ENCODE peak calls at places on chromosomes 3 and 15, in eight cellular contexts. One of them, this sample, is unnamed.

GRCh38 chr3:133944641-133945441 is 49.2 kb upstream of the RAB6B start:
- DNase-seq in HT1080: peak
- DNase-seq in NCI-H1092: peak
- DNase-seq in left kidney: no peak
- DNase-seq in left ventricle myocardium inferior: peak
- DNase-seq in LoVo: peak
- DNase-seq in HT-29: peak
- DNase-seq in B cell: no peak
- DNase-seq in this sample: peak

GRCh38 chr3:149273096-149273751 is 51.6 kb upstream of the CP start:
- DNase-seq in HT1080: peak
- DNase-seq in NCI-H1092: peak
- DNase-seq in left kidney: peak
- DNase-seq in left ventricle myocardium inferior: no peak
- DNase-seq in LoVo: peak
- DNase-seq in HT-29: peak
- DNase-seq in B cell: peak
- DNase-seq in this sample: peak

GRCh38 chr3:138879541-138880380 is 45.0 kb upstream of the PIK3CB start:
- DNase-seq in HT1080: no peak
- DNase-seq in NCI-H1092: no peak
- DNase-seq in left kidney: no peak
- DNase-seq in left ventricle myocardium inferior: no peak
- DNase-seq in LoVo: no peak
- DNase-seq in HT-29: no peak
- DNase-seq in B cell: no peak
- DNase-seq in this sample: no peak

GRCh38 chr3:189927975-189928895 is 192.5 kb downstream of the P3H2 start:
- DNase-seq in HT1080: peak
- DNase-seq in NCI-H1092: no peak
- DNase-seq in left kidney: no peak
- DNase-seq in left ventricle myocardium inferior: no peak
- DNase-seq in LoVo: no peak
- DNase-seq in HT-29: no peak
- DNase-seq in B cell: no peak
- DNase-seq in this sample: no peak

GRCh38 chr3:100737334-100737733 is 28.0 kb downstream of the TFG start:
- DNase-seq in HT1080: peak
- DNase-seq in NCI-H1092: no peak
- DNase-seq in left kidney: peak
- DNase-seq in left ventricle myocardium inferior: no peak
- DNase-seq in LoVo: no peak
- DNase-seq in HT-29: peak
- DNase-seq in B cell: peak
- DNase-seq in this sample: no peak

GRCh38 chr15:77075528-77075927 is 4.6 kb upstream of the TSPAN3 start:
- DNase-seq in HT1080: peak
- DNase-seq in NCI-H1092: no peak
- DNase-seq in left kidney: no peak
- DNase-seq in left ventricle myocardium inferior: no peak
- DNase-seq in LoVo: peak
- DNase-seq in HT-29: peak
- DNase-seq in B cell: no peak
- DNase-seq in this sample: no peak

GRCh38 chr15:68380456-68380855 is 51.5 kb downstream of the ITGA11 start:
- DNase-seq in HT1080: no peak
- DNase-seq in NCI-H1092: no peak
- DNase-seq in left kidney: no peak
- DNase-seq in left ventricle myocardium inferior: no peak
- DNase-seq in LoVo: no peak
- DNase-seq in HT-29: no peak
- DNase-seq in B cell: no peak
- DNase-seq in this sample: peak

GRCh38 chr3:159922861-159923312 is 65.7 kb upstream of the IL12A start:
- DNase-seq in HT1080: no peak
- DNase-seq in NCI-H1092: no peak
- DNase-seq in left kidney: no peak
- DNase-seq in left ventricle myocardium inferior: no peak
- DNase-seq in LoVo: no peak
- DNase-seq in HT-29: no peak
- DNase-seq in B cell: peak
- DNase-seq in this sample: no peak

GRCh38 chr15:29139540-29140459 is 129.8 kb downstream of the NSMCE3 start:
- DNase-seq in HT1080: peak
- DNase-seq in NCI-H1092: peak
- DNase-seq in left kidney: peak
- DNase-seq in left ventricle myocardium inferior: no peak
- DNase-seq in LoVo: peak
- DNase-seq in HT-29: peak
- DNase-seq in B cell: peak
- DNase-seq in this sample: no peak

GRCh38 chr15:28994830-28995180 is 109.0 kb downstream of the APBA2 start:
- DNase-seq in HT1080: no peak
- DNase-seq in NCI-H1092: no peak
- DNase-seq in left kidney: no peak
- DNase-seq in left ventricle myocardium inferior: no peak
- DNase-seq in LoVo: no peak
- DNase-seq in HT-29: no peak
- DNase-seq in B cell: no peak
- DNase-seq in this sample: no peak

GRCh38 chr3:130658666-130659065 is 88.0 kb downstream of the PIK3R4 start:
- DNase-seq in HT1080: peak
- DNase-seq in NCI-H1092: no peak
- DNase-seq in left kidney: peak
- DNase-seq in left ventricle myocardium inferior: no peak
- DNase-seq in LoVo: no peak
- DNase-seq in HT-29: no peak
- DNase-seq in B cell: no peak
- DNase-seq in this sample: peak

GRCh38 chr15:60392601-60392985 is 5.2 kb downstream of the ANXA2 start:
- DNase-seq in HT1080: no peak
- DNase-seq in NCI-H1092: no peak
- DNase-seq in left kidney: peak
- DNase-seq in left ventricle myocardium inferior: no peak
- DNase-seq in LoVo: peak
- DNase-seq in HT-29: peak
- DNase-seq in B cell: no peak
- DNase-seq in this sample: no peak

GRCh38 chr3:31572605-31573459 is 40.1 kb downstream of the STT3B start:
- DNase-seq in HT1080: no peak
- DNase-seq in NCI-H1092: no peak
- DNase-seq in left kidney: peak
- DNase-seq in left ventricle myocardium inferior: no peak
- DNase-seq in LoVo: no peak
- DNase-seq in HT-29: no peak
- DNase-seq in B cell: peak
- DNase-seq in this sample: no peak

GRCh38 chr3:21962456-21962855 is 211.4 kb upstream of the ZNF385D start:
- DNase-seq in HT1080: peak
- DNase-seq in NCI-H1092: no peak
- DNase-seq in left kidney: peak
- DNase-seq in left ventricle myocardium inferior: no peak
- DNase-seq in LoVo: no peak
- DNase-seq in HT-29: no peak
- DNase-seq in B cell: no peak
- DNase-seq in this sample: no peak

GRCh38 chr3:71586810-71587242 is 3.3 kb upstream of the FOXP1 start:
- DNase-seq in HT1080: no peak
- DNase-seq in NCI-H1092: no peak
- DNase-seq in left kidney: no peak
- DNase-seq in left ventricle myocardium inferior: no peak
- DNase-seq in LoVo: no peak
- DNase-seq in HT-29: no peak
- DNase-seq in B cell: no peak
- DNase-seq in this sample: no peak

GRCh38 chr3:49940667-49941249 is 808 bp downstream of the RBM6 start:
- DNase-seq in HT1080: no peak
- DNase-seq in NCI-H1092: no peak
- DNase-seq in left kidney: peak
- DNase-seq in left ventricle myocardium inferior: no peak
- DNase-seq in LoVo: no peak
- DNase-seq in HT-29: no peak
- DNase-seq in B cell: no peak
- DNase-seq in this sample: no peak

GRCh38 chr3:186594591-186595113 is 18.2 kb upstream of the AHSG start:
- DNase-seq in HT1080: no peak
- DNase-seq in NCI-H1092: no peak
- DNase-seq in left kidney: peak
- DNase-seq in left ventricle myocardium inferior: no peak
- DNase-seq in LoVo: no peak
- DNase-seq in HT-29: no peak
- DNase-seq in B cell: no peak
- DNase-seq in this sample: no peak

GRCh38 chr3:157112536-157112935 is 47.4 kb downstream of the CCNL1 start:
- DNase-seq in HT1080: no peak
- DNase-seq in NCI-H1092: no peak
- DNase-seq in left kidney: no peak
- DNase-seq in left ventricle myocardium inferior: no peak
- DNase-seq in LoVo: no peak
- DNase-seq in HT-29: no peak
- DNase-seq in B cell: no peak
- DNase-seq in this sample: no peak

GRCh38 chr15:28107111-28107893 is 8.2 kb upstream of the OCA2 start:
- DNase-seq in HT1080: no peak
- DNase-seq in NCI-H1092: no peak
- DNase-seq in left kidney: peak
- DNase-seq in left ventricle myocardium inferior: peak
- DNase-seq in LoVo: no peak
- DNase-seq in HT-29: no peak
- DNase-seq in B cell: no peak
- DNase-seq in this sample: no peak

GRCh38 chr3:131728898-131729297 is 226.1 kb upstream of the MRPL3 start:
- DNase-seq in HT1080: peak
- DNase-seq in NCI-H1092: no peak
- DNase-seq in left kidney: no peak
- DNase-seq in left ventricle myocardium inferior: no peak
- DNase-seq in LoVo: no peak
- DNase-seq in HT-29: no peak
- DNase-seq in B cell: no peak
- DNase-seq in this sample: no peak

GRCh38 chr3:11213810-11214450 is 58.3 kb upstream of the ATG7 start:
- DNase-seq in HT1080: no peak
- DNase-seq in NCI-H1092: no peak
- DNase-seq in left kidney: peak
- DNase-seq in left ventricle myocardium inferior: no peak
- DNase-seq in LoVo: no peak
- DNase-seq in HT-29: no peak
- DNase-seq in B cell: no peak
- DNase-seq in this sample: peak

GRCh38 chr3:45182915-45183881 is 37.0 kb upstream of the CDCP1 start:
- DNase-seq in HT1080: peak
- DNase-seq in NCI-H1092: no peak
- DNase-seq in left kidney: peak
- DNase-seq in left ventricle myocardium inferior: no peak
- DNase-seq in LoVo: peak
- DNase-seq in HT-29: peak
- DNase-seq in B cell: no peak
- DNase-seq in this sample: no peak

GRCh38 chr3:117230924-117231323 is 521.3 kb downstream of the TUSC7 start:
- DNase-seq in HT1080: no peak
- DNase-seq in NCI-H1092: no peak
- DNase-seq in left kidney: no peak
- DNase-seq in left ventricle myocardium inferior: no peak
- DNase-seq in LoVo: no peak
- DNase-seq in HT-29: no peak
- DNase-seq in B cell: no peak
- DNase-seq in this sample: no peak

GRCh38 chr3:59502806-59503205 is 453.0 kb upstream of the CFAP20DC start:
- DNase-seq in HT1080: peak
- DNase-seq in NCI-H1092: no peak
- DNase-seq in left kidney: no peak
- DNase-seq in left ventricle myocardium inferior: no peak
- DNase-seq in LoVo: no peak
- DNase-seq in HT-29: no peak
- DNase-seq in B cell: no peak
- DNase-seq in this sample: no peak

GRCh38 chr3:242986-243706 is 46.6 kb downstream of the CHL1 start:
- DNase-seq in HT1080: peak
- DNase-seq in NCI-H1092: peak
- DNase-seq in left kidney: peak
- DNase-seq in left ventricle myocardium inferior: no peak
- DNase-seq in LoVo: no peak
- DNase-seq in HT-29: no peak
- DNase-seq in B cell: no peak
- DNase-seq in this sample: no peak